ENCODE peak calls at places on chromosome 5, in six cellular contexts. One of them, this sample, is unnamed.

GRCh38 chr5:12707560-12707959 is 803.3 kb upstream of the CTNND2 start:
- DNase-seq in H9: no peak
- DNase-seq in mesendoderm: no peak
- DNase-seq in neuronal stem cell: no peak
- DNase-seq in mesenchymal stem cell: no peak
- DNase-seq in H1: no peak
- DNase-seq in this sample: no peak

GRCh38 chr5:134249469-134250379 is 23.9 kb upstream of the PPP2CA start:
- DNase-seq in mesendoderm: peak
- DNase-seq in H1: no peak
- DNase-seq in mesenchymal stem cell: no peak
- DNase-seq in neuronal stem cell: no peak
- DNase-seq in H9: no peak
- DNase-seq in this sample: peak

GRCh38 chr5:54519083-54519541 is 1.6 kb downstream of the SNX18 start:
- DNase-seq in mesenchymal stem cell: no peak
- DNase-seq in neuronal stem cell: no peak
- DNase-seq in H9: no peak
- DNase-seq in H1: no peak
- DNase-seq in mesendoderm: no peak
- DNase-seq in this sample: no peak

GRCh38 chr5:39256472-39256871 is 37.1 kb upstream of the FYB1 start:
- DNase-seq in mesendoderm: no peak
- DNase-seq in H9: no peak
- DNase-seq in mesenchymal stem cell: peak
- DNase-seq in neuronal stem cell: no peak
- DNase-seq in H1: no peak
- DNase-seq in this sample: peak

GRCh38 chr5:154103223-154103622 is 64.5 kb downstream of the MFAP3 start:
- DNase-seq in H1: no peak
- DNase-seq in mesendoderm: no peak
- DNase-seq in mesenchymal stem cell: no peak
- DNase-seq in neuronal stem cell: no peak
- DNase-seq in H9: no peak
- DNase-seq in this sample: no peak

GRCh38 chr5:41347569-41347968 is 134.2 kb upstream of the C6 start:
- DNase-seq in neuronal stem cell: no peak
- DNase-seq in mesendoderm: no peak
- DNase-seq in mesenchymal stem cell: no peak
- DNase-seq in H1: no peak
- DNase-seq in H9: no peak
- DNase-seq in this sample: no peak

GRCh38 chr5:157295247-157295646 is 29.3 kb downstream of the CYFIP2 start:
- DNase-seq in mesenchymal stem cell: no peak
- DNase-seq in mesendoderm: no peak
- DNase-seq in H9: no peak
- DNase-seq in neuronal stem cell: no peak
- DNase-seq in H1: no peak
- DNase-seq in this sample: no peak

GRCh38 chr5:65699338-65699737 is 22.6 kb downstream of the SGTB start:
- DNase-seq in mesendoderm: no peak
- DNase-seq in H1: no peak
- DNase-seq in mesenchymal stem cell: no peak
- DNase-seq in H9: no peak
- DNase-seq in neuronal stem cell: no peak
- DNase-seq in this sample: no peak

GRCh38 chr5:127645300-127645726 is 3.6 kb upstream of the CTXN3 start:
- DNase-seq in mesenchymal stem cell: no peak
- DNase-seq in neuronal stem cell: no peak
- DNase-seq in H1: no peak
- DNase-seq in mesendoderm: no peak
- DNase-seq in H9: no peak
- DNase-seq in this sample: no peak

GRCh38 chr5:66417681-66418248 is 178.4 kb upstream of the MAST4 start:
- DNase-seq in mesendoderm: no peak
- DNase-seq in H9: no peak
- DNase-seq in mesenchymal stem cell: no peak
- DNase-seq in H1: no peak
- DNase-seq in neuronal stem cell: no peak
- DNase-seq in this sample: no peak

GRCh38 chr5:95711501-95712346 is 19.4 kb upstream of the RHOBTB3 start:
- DNase-seq in neuronal stem cell: no peak
- DNase-seq in H9: peak
- DNase-seq in mesendoderm: peak
- DNase-seq in H1: peak
- DNase-seq in mesenchymal stem cell: no peak
- DNase-seq in this sample: no peak

GRCh38 chr5:10393491-10393890 is 40.0 kb downstream of the MARCHF6 start:
- DNase-seq in H9: no peak
- DNase-seq in neuronal stem cell: no peak
- DNase-seq in H1: no peak
- DNase-seq in mesenchymal stem cell: no peak
- DNase-seq in mesendoderm: no peak
- DNase-seq in this sample: peak

GRCh38 chr5:78607864-78608263 is 40.7 kb downstream of the LHFPL2 start:
- DNase-seq in H9: no peak
- DNase-seq in mesendoderm: peak
- DNase-seq in neuronal stem cell: no peak
- DNase-seq in mesenchymal stem cell: no peak
- DNase-seq in H1: no peak
- DNase-seq in this sample: no peak

GRCh38 chr5:142807378-142807911 is 37.3 kb downstream of the ARHGAP26 start:
- DNase-seq in H1: no peak
- DNase-seq in H9: no peak
- DNase-seq in mesenchymal stem cell: no peak
- DNase-seq in mesendoderm: peak
- DNase-seq in neuronal stem cell: no peak
- DNase-seq in this sample: no peak
- H2BK15ac ChIP-seq in H1: no peak
- H2BK15ac ChIP-seq in H9: no peak
- H2BK15ac ChIP-seq in mesenchymal stem cell: no peak
- H2BK15ac ChIP-seq in mesendoderm: no peak
- H2BK15ac ChIP-seq in neuronal stem cell: no peak
- H2BK15ac ChIP-seq in this sample: no peak

GRCh38 chr5:97560176-97560993 is 377.3 kb upstream of the RIOK2 start:
- DNase-seq in H1: no peak
- DNase-seq in mesendoderm: no peak
- DNase-seq in H9: no peak
- DNase-seq in mesenchymal stem cell: no peak
- DNase-seq in neuronal stem cell: no peak
- DNase-seq in this sample: no peak

GRCh38 chr5:97563258-97563657 is 380.2 kb upstream of the RIOK2 start:
- DNase-seq in neuronal stem cell: no peak
- DNase-seq in H1: no peak
- DNase-seq in mesendoderm: no peak
- DNase-seq in mesenchymal stem cell: no peak
- DNase-seq in H9: no peak
- DNase-seq in this sample: no peak
- H2BK15ac ChIP-seq in neuronal stem cell: no peak
- H2BK15ac ChIP-seq in H1: no peak
- H2BK15ac ChIP-seq in mesendoderm: no peak
- H2BK15ac ChIP-seq in mesenchymal stem cell: no peak
- H2BK15ac ChIP-seq in H9: no peak
- H2BK15ac ChIP-seq in this sample: no peak

GRCh38 chr5:155886311-155887031 is 440.5 kb upstream of the SGCD start:
- DNase-seq in H1: no peak
- DNase-seq in neuronal stem cell: no peak
- DNase-seq in mesendoderm: peak
- DNase-seq in H9: peak
- DNase-seq in mesenchymal stem cell: no peak
- DNase-seq in this sample: no peak
- H2BK15ac ChIP-seq in H1: no peak
- H2BK15ac ChIP-seq in neuronal stem cell: no peak
- H2BK15ac ChIP-seq in mesendoderm: no peak
- H2BK15ac ChIP-seq in H9: no peak
- H2BK15ac ChIP-seq in mesenchymal stem cell: no peak
- H2BK15ac ChIP-seq in this sample: no peak

GRCh38 chr5:72557147-72557501 is 49.9 kb upstream of the ZNF366 start:
- DNase-seq in H9: no peak
- DNase-seq in H1: no peak
- DNase-seq in mesendoderm: no peak
- DNase-seq in neuronal stem cell: no peak
- DNase-seq in mesenchymal stem cell: no peak
- DNase-seq in this sample: no peak
- H2BK15ac ChIP-seq in H9: no peak
- H2BK15ac ChIP-seq in H1: no peak
- H2BK15ac ChIP-seq in mesendoderm: no peak
- H2BK15ac ChIP-seq in neuronal stem cell: peak
- H2BK15ac ChIP-seq in mesenchymal stem cell: peak
- H2BK15ac ChIP-seq in this sample: no peak

GRCh38 chr5:80268916-80269315 is 13.1 kb upstream of the SERINC5 start:
- DNase-seq in H9: no peak
- DNase-seq in H1: no peak
- DNase-seq in mesenchymal stem cell: peak
- DNase-seq in neuronal stem cell: no peak
- DNase-seq in mesendoderm: no peak
- DNase-seq in this sample: peak
- H2BK15ac ChIP-seq in H9: no peak
- H2BK15ac ChIP-seq in H1: no peak
- H2BK15ac ChIP-seq in mesenchymal stem cell: no peak
- H2BK15ac ChIP-seq in neuronal stem cell: no peak
- H2BK15ac ChIP-seq in mesendoderm: no peak
- H2BK15ac ChIP-seq in this sample: no peak

GRCh38 chr5:159458217-159458711 is 128.0 kb upstream of the IL12B start:
- DNase-seq in H9: no peak
- DNase-seq in mesendoderm: no peak
- DNase-seq in H1: no peak
- DNase-seq in mesenchymal stem cell: no peak
- DNase-seq in neuronal stem cell: no peak
- DNase-seq in this sample: no peak
- H2BK15ac ChIP-seq in H9: no peak
- H2BK15ac ChIP-seq in mesendoderm: no peak
- H2BK15ac ChIP-seq in H1: no peak
- H2BK15ac ChIP-seq in mesenchymal stem cell: no peak
- H2BK15ac ChIP-seq in neuronal stem cell: no peak
- H2BK15ac ChIP-seq in this sample: peak

GRCh38 chr5:145945620-145946111 is 9.3 kb downstream of the SH3RF2 start:
- DNase-seq in H9: no peak
- DNase-seq in H1: no peak
- DNase-seq in mesendoderm: no peak
- DNase-seq in neuronal stem cell: no peak
- DNase-seq in mesenchymal stem cell: no peak
- DNase-seq in this sample: no peak
- H2BK15ac ChIP-seq in H9: no peak
- H2BK15ac ChIP-seq in H1: no peak
- H2BK15ac ChIP-seq in mesendoderm: no peak
- H2BK15ac ChIP-seq in neuronal stem cell: no peak
- H2BK15ac ChIP-seq in mesenchymal stem cell: no peak
- H2BK15ac ChIP-seq in this sample: peak

GRCh38 chr5:125393416-125393815 is 647.0 kb upstream of the ZNF608 start:
- DNase-seq in mesenchymal stem cell: no peak
- DNase-seq in H9: no peak
- DNase-seq in H1: no peak
- DNase-seq in mesendoderm: no peak
- DNase-seq in neuronal stem cell: no peak
- DNase-seq in this sample: no peak

GRCh38 chr5:125394661-125395280 is 648.3 kb upstream of the ZNF608 start:
- DNase-seq in mesenchymal stem cell: no peak
- DNase-seq in mesendoderm: no peak
- DNase-seq in H1: no peak
- DNase-seq in neuronal stem cell: no peak
- DNase-seq in H9: no peak
- DNase-seq in this sample: no peak

DNA sequence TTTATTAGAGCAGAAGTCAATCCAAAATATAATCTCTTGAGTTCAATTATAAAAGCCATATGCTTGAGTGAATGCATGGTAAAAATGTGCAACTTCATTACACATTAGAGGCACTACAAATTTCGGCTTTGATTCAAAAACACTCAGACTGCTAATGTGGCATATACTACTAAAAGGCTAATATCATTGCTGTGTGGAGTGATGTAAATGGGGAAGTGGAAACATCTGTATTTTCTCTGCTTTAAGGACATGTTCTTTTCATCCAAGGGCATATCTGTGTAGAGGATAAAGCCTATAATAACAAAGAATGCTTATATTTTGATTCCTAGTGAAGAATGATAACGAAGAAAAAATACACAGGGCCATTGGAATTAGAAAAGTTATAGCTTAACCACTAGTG is 643.9 kb upstream of the ZNF608 start:
- DNase-seq in H9: no peak
- DNase-seq in H1: no peak
- DNase-seq in mesendoderm: no peak
- DNase-seq in mesenchymal stem cell: no peak
- DNase-seq in neuronal stem cell: no peak
- DNase-seq in this sample: no peak
- H2BK15ac ChIP-seq in H9: no peak
- H2BK15ac ChIP-seq in H1: no peak
- H2BK15ac ChIP-seq in mesendoderm: no peak
- H2BK15ac ChIP-seq in mesenchymal stem cell: no peak
- H2BK15ac ChIP-seq in neuronal stem cell: no peak
- H2BK15ac ChIP-seq in this sample: no peak